ENCODE peak calls at places on chromosome 15, in seven cellular contexts. One of them, this sample, is unnamed.

GRCh38 chr15:74917676-74918075 is 11.0 kb upstream of the FAM219B start:
- DNase-seq in HT-29: no peak
- DNase-seq in GM20000: no peak
- DNase-seq in EH: peak; percentile 16
- DNase-seq in epithelial cell of prostate: no peak
- DNase-seq in NCI-H510A: no peak
- DNase-seq in HS-27A: no peak
- DNase-seq in this sample: no peak

GRCh38 chr15:82653483-82653882 is 6.3 kb upstream of the CPEB1 start:
- DNase-seq in epithelial cell of prostate: no peak
- DNase-seq in GM20000: no peak
- DNase-seq in HS-27A: no peak
- DNase-seq in HT-29: no peak
- DNase-seq in NCI-H510A: no peak
- DNase-seq in EH: no peak
- DNase-seq in this sample: no peak

GRCh38 chr15:23387791-23388190 is 33.2 kb downstream of the GOLGA8S start:
- DNase-seq in GM20000: no peak
- DNase-seq in EH: no peak
- DNase-seq in epithelial cell of prostate: no peak
- DNase-seq in HT-29: no peak
- DNase-seq in NCI-H510A: no peak
- DNase-seq in HS-27A: no peak
- DNase-seq in this sample: no peak

GRCh38 chr15:48965972-48966371 is 2.3 kb upstream of the SHC4 start:
- DNase-seq in NCI-H510A: no peak
- DNase-seq in epithelial cell of prostate: peak; percentile 61
- DNase-seq in HS-27A: no peak
- DNase-seq in EH: peak; percentile 77
- DNase-seq in GM20000: peak; percentile 48
- DNase-seq in HT-29: peak; percentile 32
- DNase-seq in this sample: peak; percentile 48

GRCh38 chr15:74040115-74040850 is 42.1 kb downstream of the GOLGA6A start:
- DNase-seq in EH: peak; percentile 99
- DNase-seq in HT-29: no peak
- DNase-seq in HS-27A: peak; percentile 92
- DNase-seq in epithelial cell of prostate: no peak
- DNase-seq in GM20000: no peak
- DNase-seq in NCI-H510A: no peak
- DNase-seq in this sample: peak; percentile 49

GRCh38 chr15:89361451-89362202 is 27.0 kb upstream of the POLG start:
- DNase-seq in GM20000: peak; percentile 90
- DNase-seq in epithelial cell of prostate: no peak
- DNase-seq in EH: peak; percentile 67
- DNase-seq in NCI-H510A: no peak
- DNase-seq in HT-29: peak; percentile 37
- DNase-seq in HS-27A: no peak
- DNase-seq in this sample: peak; percentile 89

GRCh38 chr15:23594252-23594770 is 28.8 kb downstream of the MKRN3 start:
- DNase-seq in NCI-H510A: no peak
- DNase-seq in EH: no peak
- DNase-seq in epithelial cell of prostate: no peak
- DNase-seq in GM20000: no peak
- DNase-seq in HT-29: no peak
- DNase-seq in HS-27A: no peak
- DNase-seq in this sample: no peak

GRCh38 chr15:58448331-58448730 is 16.5 kb downstream of the LIPC start:
- DNase-seq in HS-27A: no peak
- DNase-seq in epithelial cell of prostate: no peak
- DNase-seq in HT-29: no peak
- DNase-seq in EH: no peak
- DNase-seq in GM20000: no peak
- DNase-seq in NCI-H510A: no peak
- DNase-seq in this sample: no peak

GRCh38 chr15:67779160-67780111 is 45.9 kb upstream of the SKOR1 start:
- DNase-seq in HT-29: peak; percentile 44
- DNase-seq in epithelial cell of prostate: no peak
- DNase-seq in HS-27A: no peak
- DNase-seq in GM20000: no peak
- DNase-seq in EH: no peak
- DNase-seq in NCI-H510A: no peak
- DNase-seq in this sample: no peak

GRCh38 chr15:67915374-67916050 is 75.7 kb upstream of the RNU6-1 start:
- DNase-seq in epithelial cell of prostate: no peak
- DNase-seq in EH: peak; percentile 41
- DNase-seq in GM20000: no peak
- DNase-seq in HS-27A: no peak
- DNase-seq in HT-29: peak; percentile 87
- DNase-seq in NCI-H510A: peak; percentile 70
- DNase-seq in this sample: peak; percentile 87

GRCh38 chr15:41474436-41474835 is 19.2 kb upstream of the ITPKA start:
- DNase-seq in HS-27A: no peak
- DNase-seq in EH: no peak
- DNase-seq in epithelial cell of prostate: no peak
- DNase-seq in NCI-H510A: no peak
- DNase-seq in HT-29: peak; percentile 72
- DNase-seq in GM20000: no peak
- DNase-seq in this sample: no peak

GRCh38 chr15:36911322-36911944 is 188.9 kb downstream of the MEIS2 start:
- DNase-seq in HS-27A: no peak
- DNase-seq in epithelial cell of prostate: no peak
- DNase-seq in EH: peak; percentile 32
- DNase-seq in HT-29: no peak
- DNase-seq in NCI-H510A: no peak
- DNase-seq in GM20000: no peak
- DNase-seq in this sample: peak; percentile 37

GRCh38 chr15:32704343-32705076 is 13.3 kb upstream of the GREM1 start:
- DNase-seq in EH: peak; percentile 94
- DNase-seq in epithelial cell of prostate: no peak
- DNase-seq in HS-27A: no peak
- DNase-seq in NCI-H510A: no peak
- DNase-seq in GM20000: no peak
- DNase-seq in HT-29: no peak
- DNase-seq in this sample: no peak

GRCh38 chr15:47756872-47757271 is 39.6 kb downstream of the SEMA6D start:
- DNase-seq in HT-29: no peak
- DNase-seq in GM20000: no peak
- DNase-seq in epithelial cell of prostate: peak; percentile 61
- DNase-seq in HS-27A: peak; percentile 64
- DNase-seq in NCI-H510A: no peak
- DNase-seq in EH: peak; percentile 90
- DNase-seq in this sample: peak; percentile 51

GRCh38 chr15:85757073-85757938 is 37.4 kb downstream of the KLHL25 start:
- DNase-seq in HS-27A: no peak
- DNase-seq in NCI-H510A: no peak
- DNase-seq in EH: no peak
- DNase-seq in HT-29: no peak
- DNase-seq in epithelial cell of prostate: no peak
- DNase-seq in GM20000: peak; percentile 36
- DNase-seq in this sample: no peak

GRCh38 chr15:48778338-48778730 is 32.5 kb downstream of the CEP152 start:
- DNase-seq in HS-27A: no peak
- DNase-seq in EH: no peak
- DNase-seq in GM20000: no peak
- DNase-seq in epithelial cell of prostate: no peak
- DNase-seq in NCI-H510A: no peak
- DNase-seq in HT-29: no peak
- DNase-seq in this sample: no peak

GRCh38 chr15:36529296-36530011 is 50.0 kb upstream of the CDIN1 start:
- DNase-seq in NCI-H510A: no peak
- DNase-seq in epithelial cell of prostate: no peak
- DNase-seq in HS-27A: no peak
- DNase-seq in HT-29: no peak
- DNase-seq in GM20000: peak; percentile 14
- DNase-seq in EH: peak; percentile 55
- DNase-seq in this sample: no peak

GRCh38 chr15:98745650-98746374 is 97.5 kb downstream of the IGF1R start:
- DNase-seq in GM20000: no peak
- DNase-seq in EH: peak; percentile 54
- DNase-seq in epithelial cell of prostate: no peak
- DNase-seq in HS-27A: no peak
- DNase-seq in HT-29: peak; percentile 51
- DNase-seq in NCI-H510A: no peak
- DNase-seq in this sample: no peak

GRCh38 chr15:49406352-49407118 is 16.5 kb upstream of the FGF7 start:
- DNase-seq in NCI-H510A: no peak
- DNase-seq in epithelial cell of prostate: no peak
- DNase-seq in HS-27A: no peak
- DNase-seq in GM20000: no peak
- DNase-seq in HT-29: no peak
- DNase-seq in EH: no peak
- DNase-seq in this sample: no peak

GRCh38 chr15:70826634-70827033 is 27.3 kb downstream of the LARP6 start:
- DNase-seq in epithelial cell of prostate: peak; percentile 70
- DNase-seq in EH: peak; percentile 91
- DNase-seq in HT-29: no peak
- DNase-seq in HS-27A: peak; percentile 86
- DNase-seq in NCI-H510A: no peak
- DNase-seq in GM20000: no peak
- DNase-seq in this sample: peak; percentile 32

GRCh38 chr15:94327356-94327936 is 96.1 kb downstream of the MCTP2 start:
- DNase-seq in epithelial cell of prostate: no peak
- DNase-seq in NCI-H510A: no peak
- DNase-seq in GM20000: peak; percentile 14
- DNase-seq in HT-29: peak; percentile 63
- DNase-seq in HS-27A: no peak
- DNase-seq in EH: peak; percentile 33
- DNase-seq in this sample: peak; percentile 56

GRCh38 chr15:58392141-58392540 is 39.6 kb upstream of the LIPC start:
- DNase-seq in epithelial cell of prostate: peak; percentile 55
- DNase-seq in HT-29: peak; percentile 48
- DNase-seq in HS-27A: no peak
- DNase-seq in NCI-H510A: no peak
- DNase-seq in GM20000: no peak
- DNase-seq in EH: no peak
- DNase-seq in this sample: no peak

GRCh38 chr15:82660378-82660777 is 13.2 kb upstream of the CPEB1 start:
- DNase-seq in epithelial cell of prostate: no peak
- DNase-seq in EH: no peak
- DNase-seq in HT-29: no peak
- DNase-seq in NCI-H510A: no peak
- DNase-seq in HS-27A: no peak
- DNase-seq in GM20000: no peak
- DNase-seq in this sample: no peak

GRCh38 chr15:48695835-48696573 is 50.5 kb upstream of the FBN1 start:
- DNase-seq in epithelial cell of prostate: no peak
- DNase-seq in NCI-H510A: no peak
- DNase-seq in HS-27A: no peak
- DNase-seq in GM20000: no peak
- DNase-seq in EH: no peak
- DNase-seq in HT-29: no peak
- DNase-seq in this sample: no peak

GRCh38 chr15:98785796-98786581 is 137.7 kb downstream of the IGF1R start:
- DNase-seq in HT-29: no peak
- DNase-seq in NCI-H510A: no peak
- DNase-seq in HS-27A: no peak
- DNase-seq in GM20000: no peak
- DNase-seq in EH: no peak
- DNase-seq in epithelial cell of prostate: no peak
- DNase-seq in this sample: peak; percentile 59

GRCh38 chr15:40399370-40399769 is 6.2 kb upstream of the IVD start:
- DNase-seq in NCI-H510A: no peak
- DNase-seq in HS-27A: no peak
- DNase-seq in EH: no peak
- DNase-seq in HT-29: no peak
- DNase-seq in epithelial cell of prostate: no peak
- DNase-seq in GM20000: no peak
- DNase-seq in this sample: no peak

GRCh38 chr15:72058590-72058989 is 59.4 kb downstream of the MYO9A start:
- DNase-seq in NCI-H510A: no peak
- DNase-seq in GM20000: no peak
- DNase-seq in HS-27A: no peak
- DNase-seq in EH: no peak
- DNase-seq in epithelial cell of prostate: no peak
- DNase-seq in HT-29: no peak
- DNase-seq in this sample: no peak

GRCh38 chr15:63990449-63990848 is 55.8 kb downstream of the DAPK2 start:
- DNase-seq in GM20000: no peak
- DNase-seq in NCI-H510A: no peak
- DNase-seq in EH: no peak
- DNase-seq in epithelial cell of prostate: no peak
- DNase-seq in HS-27A: no peak
- DNase-seq in HT-29: no peak
- DNase-seq in this sample: no peak

GRCh38 chr15:76730262-76730661 is 174.9 kb downstream of the SCAPER start:
- DNase-seq in NCI-H510A: no peak
- DNase-seq in HS-27A: no peak
- DNase-seq in EH: peak; percentile 15
- DNase-seq in GM20000: no peak
- DNase-seq in epithelial cell of prostate: no peak
- DNase-seq in HT-29: no peak
- DNase-seq in this sample: no peak

GRCh38 chr15:45355860-45356259 is 22.5 kb downstream of the GATM start:
- DNase-seq in HS-27A: no peak
- DNase-seq in NCI-H510A: no peak
- DNase-seq in HT-29: no peak
- DNase-seq in EH: no peak
- DNase-seq in epithelial cell of prostate: no peak
- DNase-seq in GM20000: no peak
- DNase-seq in this sample: no peak